ENCODE peak calls at places on chromosomes 3 and 15, in five cellular contexts. One of them, this sample, is unnamed.
A peak's percentile ranks its signal among the peaks of the same experiment; 100 is the strongest.

GRCh38 chr15:99604865-99605264 is 39.1 kb downstream of the MEF2A start:
- DNase-seq in AG04450: no peak
- DNase-seq in CD4-positive, alpha-beta T cell: no peak
- DNase-seq in endothelial cell: no peak
- DNase-seq in fibroblast of lung: no peak
- DNase-seq in this sample: no peak

GRCh38 chr3:10284496-10284895 is 8.3 kb downstream of the GHRL start:
- DNase-seq in fibroblast of lung: no peak
- DNase-seq in CD4-positive, alpha-beta T cell: no peak
- DNase-seq in AG04450: no peak
- DNase-seq in endothelial cell: no peak
- DNase-seq in this sample: no peak

GRCh38 chr3:27607370-27607769 is 114.8 kb downstream of the EOMES start:
- DNase-seq in AG04450: no peak
- DNase-seq in CD4-positive, alpha-beta T cell: no peak
- DNase-seq in endothelial cell: no peak
- DNase-seq in fibroblast of lung: no peak
- DNase-seq in this sample: no peak

GRCh38 chr15:85752591-85752990 is 42.1 kb downstream of the KLHL25 start:
- DNase-seq in CD4-positive, alpha-beta T cell: no peak
- DNase-seq in endothelial cell: no peak
- DNase-seq in fibroblast of lung: no peak
- DNase-seq in AG04450: no peak
- DNase-seq in this sample: no peak

GRCh38 chr3:127253491-127253890 is 34.4 kb downstream of the PRR20G start:
- DNase-seq in AG04450: no peak
- DNase-seq in CD4-positive, alpha-beta T cell: no peak
- DNase-seq in endothelial cell: no peak
- DNase-seq in fibroblast of lung: no peak
- DNase-seq in this sample: no peak

GRCh38 chr3:188126931-188127330 is 27.0 kb upstream of the LPP start:
- DNase-seq in endothelial cell: no peak
- DNase-seq in CD4-positive, alpha-beta T cell: no peak
- DNase-seq in fibroblast of lung: no peak
- DNase-seq in AG04450: no peak
- DNase-seq in this sample: no peak

GRCh38 chr15:50340431-50340830 is 14.6 kb downstream of the GABPB1 start:
- DNase-seq in fibroblast of lung: no peak
- DNase-seq in AG04450: no peak
- DNase-seq in CD4-positive, alpha-beta T cell: no peak
- DNase-seq in endothelial cell: no peak
- DNase-seq in this sample: no peak

GRCh38 chr3:194205675-194206133 is 69.8 kb downstream of the HES1 start:
- DNase-seq in CD4-positive, alpha-beta T cell: no peak
- DNase-seq in fibroblast of lung: no peak
- DNase-seq in AG04450: no peak
- DNase-seq in endothelial cell: peak; percentile 44
- DNase-seq in this sample: peak; percentile 30

GRCh38 chr15:99476413-99477222 is 89.2 kb upstream of the MEF2A start:
- DNase-seq in AG04450: peak; percentile 97
- DNase-seq in CD4-positive, alpha-beta T cell: peak; percentile 56
- DNase-seq in endothelial cell: no peak
- DNase-seq in fibroblast of lung: peak; percentile 99
- DNase-seq in this sample: no peak

GRCh38 chr3:15361494-15362214 is 29.3 kb upstream of the SH3BP5 start:
- DNase-seq in AG04450: no peak
- DNase-seq in CD4-positive, alpha-beta T cell: no peak
- DNase-seq in fibroblast of lung: no peak
- DNase-seq in endothelial cell: no peak
- DNase-seq in this sample: peak; percentile 19

GRCh38 chr3:65200312-65200711 is 512.5 kb upstream of the ADAMTS9 start:
- DNase-seq in fibroblast of lung: no peak
- DNase-seq in endothelial cell: no peak
- DNase-seq in AG04450: no peak
- DNase-seq in CD4-positive, alpha-beta T cell: no peak
- DNase-seq in this sample: no peak

GRCh38 chr3:147411235-147411607 is 2.1 kb downstream of the ZIC1 start:
- DNase-seq in AG04450: no peak
- DNase-seq in CD4-positive, alpha-beta T cell: no peak
- DNase-seq in fibroblast of lung: peak; percentile 59
- DNase-seq in endothelial cell: no peak
- DNase-seq in this sample: no peak

GRCh38 chr3:170296703-170297102 is 60.8 kb upstream of the SKIL start:
- DNase-seq in AG04450: no peak
- DNase-seq in endothelial cell: no peak
- DNase-seq in fibroblast of lung: no peak
- DNase-seq in CD4-positive, alpha-beta T cell: no peak
- DNase-seq in this sample: no peak

GRCh38 chr15:95503107-95503506 is 827.4 kb upstream of the NR2F2 start:
- DNase-seq in endothelial cell: no peak
- DNase-seq in CD4-positive, alpha-beta T cell: no peak
- DNase-seq in fibroblast of lung: no peak
- DNase-seq in AG04450: no peak
- DNase-seq in this sample: no peak

GRCh38 chr15:58952751-58953150 is 19.3 kb upstream of the SLTM start:
- DNase-seq in endothelial cell: no peak
- DNase-seq in fibroblast of lung: peak; percentile 60
- DNase-seq in CD4-positive, alpha-beta T cell: no peak
- DNase-seq in AG04450: no peak
- DNase-seq in this sample: no peak

GRCh38 chr3:58560771-58561311 is 16.4 kb downstream of the FAM107A start:
- DNase-seq in CD4-positive, alpha-beta T cell: no peak
- DNase-seq in AG04450: peak; percentile 95
- DNase-seq in fibroblast of lung: peak; percentile 88
- DNase-seq in endothelial cell: peak; percentile 39
- DNase-seq in this sample: no peak
- TF ChIP-seq CTCF in CD4-positive, alpha-beta T cell: no peak
- TF ChIP-seq CTCF in AG04450: peak; percentile 73
- TF ChIP-seq CTCF in fibroblast of lung: peak; percentile 54
- TF ChIP-seq CTCF in endothelial cell: no peak
- TF ChIP-seq CTCF in this sample: no peak

GRCh38 chr3:124296416-124296815 is 304.5 kb upstream of the ROPN1 start:
- DNase-seq in AG04450: no peak
- DNase-seq in CD4-positive, alpha-beta T cell: no peak
- DNase-seq in endothelial cell: no peak
- DNase-seq in fibroblast of lung: no peak
- DNase-seq in this sample: no peak

GRCh38 chr3:124291008-124291407 is 299.1 kb upstream of the ROPN1 start:
- DNase-seq in fibroblast of lung: no peak
- DNase-seq in CD4-positive, alpha-beta T cell: no peak
- DNase-seq in AG04450: no peak
- DNase-seq in endothelial cell: no peak
- DNase-seq in this sample: no peak

GRCh38 chr3:124288996-124289395 is 297.1 kb upstream of the ROPN1 start:
- DNase-seq in endothelial cell: no peak
- DNase-seq in AG04450: no peak
- DNase-seq in CD4-positive, alpha-beta T cell: no peak
- DNase-seq in fibroblast of lung: no peak
- DNase-seq in this sample: no peak

GRCh38 chr3:124295358-124295757 is 303.4 kb upstream of the ROPN1 start:
- DNase-seq in fibroblast of lung: no peak
- DNase-seq in endothelial cell: no peak
- DNase-seq in CD4-positive, alpha-beta T cell: no peak
- DNase-seq in AG04450: no peak
- DNase-seq in this sample: no peak

GRCh38 chr3:124292329-124292728 is 300.4 kb upstream of the ROPN1 start:
- DNase-seq in AG04450: no peak
- DNase-seq in fibroblast of lung: no peak
- DNase-seq in endothelial cell: no peak
- DNase-seq in CD4-positive, alpha-beta T cell: no peak
- DNase-seq in this sample: no peak
- TF ChIP-seq CTCF in AG04450: no peak
- TF ChIP-seq CTCF in fibroblast of lung: no peak
- TF ChIP-seq CTCF in endothelial cell: no peak
- TF ChIP-seq CTCF in CD4-positive, alpha-beta T cell: no peak
- TF ChIP-seq CTCF in this sample: no peak

GRCh38 chr15:84112025-84112424 is 123.5 kb upstream of the GOLGA6L4 start:
- DNase-seq in CD4-positive, alpha-beta T cell: no peak
- DNase-seq in endothelial cell: no peak
- DNase-seq in AG04450: no peak
- DNase-seq in fibroblast of lung: peak; percentile 22
- DNase-seq in this sample: no peak

GRCh38 chr15:84113919-84114318 is 121.7 kb upstream of the GOLGA6L4 start:
- DNase-seq in fibroblast of lung: no peak
- DNase-seq in endothelial cell: no peak
- DNase-seq in AG04450: no peak
- DNase-seq in CD4-positive, alpha-beta T cell: no peak
- DNase-seq in this sample: no peak

GRCh38 chr15:84103345-84103744 is 132.2 kb upstream of the GOLGA6L4 start:
- DNase-seq in fibroblast of lung: no peak
- DNase-seq in CD4-positive, alpha-beta T cell: no peak
- DNase-seq in AG04450: no peak
- DNase-seq in endothelial cell: no peak
- DNase-seq in this sample: no peak

GRCh38 chr15:84104853-84105252 is 130.7 kb upstream of the GOLGA6L4 start:
- DNase-seq in AG04450: no peak
- DNase-seq in CD4-positive, alpha-beta T cell: no peak
- DNase-seq in fibroblast of lung: no peak
- DNase-seq in endothelial cell: no peak
- DNase-seq in this sample: no peak

DNA sequence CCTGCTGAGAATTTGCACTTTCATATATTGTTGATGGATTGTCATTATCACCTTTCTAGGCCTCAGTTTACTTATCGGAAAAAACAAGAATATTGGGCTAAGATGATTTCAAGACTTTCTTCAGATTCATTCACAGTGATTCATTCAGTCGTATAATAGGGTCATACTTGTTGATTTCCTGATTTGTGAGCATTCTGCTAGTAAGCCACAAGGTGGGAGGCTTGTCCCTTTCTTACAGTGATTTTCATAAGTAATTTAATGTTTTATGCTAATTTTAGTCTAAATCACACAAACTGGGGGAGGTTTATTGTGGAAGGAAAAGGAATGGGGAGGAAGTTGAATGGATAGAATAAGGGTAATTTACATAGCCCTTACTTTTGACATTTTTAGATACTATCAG is 126.8 kb upstream of the GOLGA6L4 start:
- DNase-seq in fibroblast of lung: peak; percentile 21
- DNase-seq in CD4-positive, alpha-beta T cell: no peak
- DNase-seq in AG04450: no peak
- DNase-seq in endothelial cell: no peak
- DNase-seq in this sample: no peak
- TF ChIP-seq CTCF in fibroblast of lung: no peak
- TF ChIP-seq CTCF in CD4-positive, alpha-beta T cell: no peak
- TF ChIP-seq CTCF in AG04450: peak; percentile 12
- TF ChIP-seq CTCF in endothelial cell: peak; percentile 35
- TF ChIP-seq CTCF in this sample: no peak

DNA sequence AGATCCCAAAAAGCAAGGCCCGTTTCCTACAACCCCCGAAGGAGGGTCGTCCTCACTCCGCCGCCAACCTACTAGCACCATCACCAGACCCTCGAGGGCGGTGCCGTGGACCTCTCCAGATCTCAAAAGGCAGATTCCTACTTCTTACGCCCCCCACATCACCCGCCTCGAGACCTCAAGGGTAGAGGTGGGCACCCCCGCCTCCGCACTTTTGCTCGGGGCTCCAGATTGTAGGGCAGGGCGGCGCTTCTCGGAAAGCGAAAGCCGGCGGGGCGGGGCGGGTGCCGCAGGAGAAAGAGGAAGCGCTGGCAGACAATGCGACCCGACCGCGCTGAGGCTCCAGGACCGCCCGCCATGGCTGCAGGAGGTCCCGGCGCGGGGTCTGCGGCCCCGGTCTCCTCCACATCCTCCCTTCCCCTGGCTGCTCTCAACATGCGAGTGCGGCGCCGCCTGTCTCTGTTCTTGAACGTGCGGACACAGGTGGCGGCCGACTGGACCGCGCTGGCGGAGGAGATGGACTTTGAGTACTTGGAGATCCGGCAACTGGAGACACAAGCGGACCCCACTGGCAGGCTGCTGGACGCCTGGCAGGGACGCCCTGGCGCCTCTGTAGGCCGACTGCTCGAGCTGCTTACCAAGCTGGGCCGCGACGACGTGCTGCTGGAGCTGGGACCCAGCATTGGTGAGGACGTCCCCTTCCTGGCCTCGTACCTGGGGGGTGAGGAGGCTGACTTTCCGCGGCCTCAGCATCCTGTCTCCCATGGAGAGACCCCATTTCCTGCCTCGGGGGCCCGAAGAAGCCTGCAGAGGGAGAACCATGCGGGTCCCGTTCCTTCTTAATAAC is at the start of gene MYD88:
- DNase-seq in endothelial cell: peak; percentile 66
- DNase-seq in AG04450: no peak
- DNase-seq in CD4-positive, alpha-beta T cell: peak; percentile 79
- DNase-seq in fibroblast of lung: peak; percentile 52
- DNase-seq in this sample: peak; percentile 80
- TF ChIP-seq CTCF in endothelial cell: no peak
- TF ChIP-seq CTCF in AG04450: no peak
- TF ChIP-seq CTCF in CD4-positive, alpha-beta T cell: no peak
- TF ChIP-seq CTCF in fibroblast of lung: no peak
- TF ChIP-seq CTCF in this sample: no peak